ENCODE peak calls at places on chromosomes 3 and 15, in five cellular contexts. L is colonic mucosa, E is GM04504, D is activated T-helper 1 cell treated with Interleukin-2 at 50 U/mL for 16 hours, Y is sciatic nerve. X is an unnamed sample.

GRCh38 chr3:79878697-79879096 is 110.9 kb upstream of the ROBO1 start:
- DNase-seq in L (no peak), E (no peak), D (no peak), Y (no peak), X (no peak)

GRCh38 chr15:38398134-38398533 is 55.8 kb upstream of the FAM98B start:
- DNase-seq in L (no peak), E (peak; percentile 76), D (no peak), Y (no peak), X (no peak)

GRCh38 chr3:9047465-9048346 is 84.4 kb upstream of the RAD18 start:
- DNase-seq in L (peak; percentile 21), E (no peak), D (no peak), Y (no peak), X (no peak)

GRCh38 chr15:39404767-39405173 is 176.1 kb upstream of the THBS1 start:
- DNase-seq in L (no peak), E (peak; percentile 97), D (no peak), Y (no peak), X (no peak)

GRCh38 chr3:127780536-127781400 is 41.5 kb downstream of the MGLL start:
- DNase-seq in L (no peak), E (no peak), D (no peak), Y (no peak), X (no peak)

GRCh38 chr3:136042608-136043221 is 77.2 kb downstream of the PPP2R3A start:
- DNase-seq in L (no peak), E (peak; percentile 27), D (no peak), Y (no peak), X (no peak)

GRCh38 chr3:23797490-23797889 is 8.3 kb upstream of the UBE2E1 start:
- DNase-seq in L (no peak), E (no peak), D (no peak), Y (no peak), X (no peak)

GRCh38 chr3:195268608-195269309 is 2.2 kb downstream of the XXYLT1 start:
- DNase-seq in L (no peak), E (no peak), D (no peak), Y (no peak), X (no peak)

GRCh38 chr3:186368717-186369116 is 6.7 kb upstream of the DGKG start:
- DNase-seq in L (no peak), E (no peak), D (no peak), Y (no peak), X (no peak)

GRCh38 chr3:51706021-51706485 is 815 bp upstream of the GRM2 start:
- DNase-seq in L (no peak), E (no peak), D (no peak), Y (peak; percentile 46), X (no peak)

GRCh38 chr15:26572606-26573350 is 200.1 kb downstream of the GABRB3 start:
- DNase-seq in L (no peak), E (no peak), D (no peak), Y (no peak), X (no peak)

GRCh38 chr3:135871311-135871710 is 94.2 kb upstream of the PPP2R3A start:
- DNase-seq in L (no peak), E (no peak), D (no peak), Y (no peak), X (no peak)

GRCh38 chr15:31335991-31336942 is 9.6 kb downstream of the KLF13 start:
- DNase-seq in L (no peak), E (no peak), D (no peak), Y (no peak), X (no peak)

GRCh38 chr15:83567318-83567717 is 86.6 kb upstream of the ADAMTSL3 start:
- DNase-seq in L (no peak), E (no peak), D (no peak), Y (no peak), X (no peak)

GRCh38 chr3:157074490-157074889 is 85.5 kb downstream of the CCNL1 start:
- DNase-seq in L (no peak), E (no peak), D (no peak), Y (no peak), X (no peak)

GRCh38 chr3:124653071-124653470 is 77.2 kb upstream of the UMPS start:
- DNase-seq in L (no peak), E (no peak), D (no peak), Y (no peak), X (no peak)